ENCODE peak calls at places on chromosomes 12 and 14, in nine cellular contexts. P is HFFc6, F is endothelial cell, S is activated B cell treated with CpG ODN at 0.5 μM for 24 hours, K is GM06990, R is astrocyte of the spinal cord, U is RWPE1, D is ovary, Y is BE2C. H is an unnamed sample.

GRCh38 chr14:21300892-21301291 is 21.0 kb downstream of the RPGRIP1 start:
- DNase-seq in F (peak; percentile 41), K (peak; percentile 72), P (no peak), Y (peak; percentile 71), D (no peak), R (no peak), U (no peak), S (peak; percentile 46), H (peak; percentile 47)

GRCh38 chr14:103509864-103510263 is 12.8 kb downstream of the CKB start:
- DNase-seq in F (no peak), K (no peak), U (no peak), R (no peak), Y (no peak), P (no peak), D (peak; percentile 14), S (no peak), H (no peak)

GRCh38 chr12:116559330-116560080 is at the start of gene MAP1LC3B2:
- DNase-seq in R (peak; percentile 84), U (peak; percentile 79), S (peak; percentile 77), Y (no peak), P (no peak), F (no peak), D (peak; percentile 49), K (peak; percentile 94), H (no peak)

GRCh38 chr12:122022393-122023338 is 982 bp downstream of the BCL7A start:
- DNase-seq in P (no peak), Y (peak; percentile 52), D (peak; percentile 32), U (peak; percentile 42), F (peak; percentile 38), S (peak; percentile 52), R (peak; percentile 29), K (no peak), H (no peak)

GRCh38 chr12:131607658-131608447 is 103.0 kb upstream of the SFSWAP start:
- DNase-seq in Y (no peak), K (peak; percentile 63), R (no peak), U (no peak), P (no peak), F (no peak), D (no peak), S (no peak), H (no peak)

GRCh38 chr12:4296749-4297148 is 23.2 kb downstream of the CCND2 start:
- DNase-seq in U (no peak), R (no peak), F (no peak), S (no peak), D (no peak), Y (no peak), P (no peak), K (no peak), H (no peak)

GRCh38 chr14:67817750-67818438 is 1.5 kb upstream of the ZFYVE26 start:
- DNase-seq in Y (no peak), P (no peak), D (no peak), U (no peak), R (no peak), S (no peak), F (no peak), K (no peak), H (no peak)

GRCh38 chr12:71972441-71973074 is 33.9 kb downstream of the TPH2 start:
- DNase-seq in F (no peak), D (no peak), R (no peak), S (no peak), U (no peak), P (no peak), K (no peak), Y (no peak), H (no peak)

GRCh38 chr14:39431416-39432178 is 636 bp downstream of the FBXO33 start:
- DNase-seq in F (peak; percentile 58), D (peak; percentile 45), K (peak; percentile 72), U (peak; percentile 27), Y (peak; percentile 39), P (peak; percentile 37), R (peak; percentile 29), S (no peak), H (peak; percentile 69)

GRCh38 chr14:99981806-99982205 is 83.4 kb upstream of the EVL start:
- DNase-seq in R (no peak), Y (no peak), P (no peak), U (no peak), F (no peak), S (no peak), D (no peak), K (no peak), H (no peak)

GRCh38 chr12:108175310-108175709 is 46.2 kb downstream of the WSCD2 start:
- DNase-seq in D (no peak), S (no peak), R (no peak), Y (no peak), U (no peak), P (no peak), K (no peak), F (no peak), H (no peak)

GRCh38 chr12:45732250-45732649 is 2.7 kb downstream of the ARID2 start:
- DNase-seq in K (no peak), D (no peak), U (no peak), Y (no peak), S (no peak), F (no peak), P (no peak), R (peak; percentile 23), H (no peak)

GRCh38 chr12:14257734-14258467 is 107.6 kb upstream of the ATF7IP start:
- DNase-seq in U (peak; percentile 38), D (peak; percentile 95), R (peak; percentile 99), Y (peak; percentile 91), P (peak; percentile 98), K (peak; percentile 83), S (no peak), F (peak; percentile 95), H (peak; percentile 61)

GRCh38 chr12:95740751-95741150 is 49.8 kb downstream of the NTN4 start:
- DNase-seq in S (no peak), K (no peak), D (no peak), U (peak; percentile 5), P (no peak), F (no peak), Y (no peak), R (no peak), H (no peak)

GRCh38 chr12:50088577-50089335 is 3.6 kb downstream of the SMARCD1 start:
- DNase-seq in F (peak; percentile 46), U (peak; percentile 47), R (peak; percentile 53), P (peak; percentile 39), S (no peak), D (peak; percentile 51), K (no peak), Y (peak; percentile 62), H (no peak)

GRCh38 chr12:118359541-118359915 is 13.2 kb downstream of the TAOK3 start:
- DNase-seq in P (no peak), S (no peak), U (no peak), F (no peak), R (no peak), D (no peak), K (no peak), Y (no peak), H (no peak)

DNA sequence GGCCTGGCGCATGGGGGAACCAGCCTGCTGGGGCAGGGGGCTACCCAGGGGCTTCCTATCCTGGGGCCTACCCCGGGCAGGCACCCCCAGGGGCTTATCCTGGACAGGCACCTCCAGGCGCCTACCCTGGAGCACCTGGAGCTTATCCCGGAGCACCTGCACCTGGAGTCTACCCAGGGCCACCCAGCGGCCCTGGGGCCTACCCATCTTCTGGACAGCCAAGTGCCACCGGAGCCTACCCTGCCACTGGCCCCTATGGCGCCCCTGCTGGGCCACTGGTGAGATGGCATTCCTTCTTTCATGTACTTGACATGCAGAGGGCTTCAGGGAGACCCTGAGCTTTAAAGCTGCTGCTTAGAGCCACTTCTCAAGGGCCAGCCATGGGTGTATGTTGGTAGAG is 9.0 kb downstream of the LGALS3 start:
- DNase-seq in F (peak; percentile 27), K (no peak), R (no peak), U (no peak), Y (no peak), D (no peak), S (no peak), P (no peak), H (no peak)
- TF ChIP-seq CTCF in F (peak; percentile 48), K (peak; percentile 20), R (peak; percentile 38), U (no peak), Y (peak; percentile 39), D (no peak), S (no peak), P (peak; percentile 56), H (no peak)

GRCh38 chr12:65756956-65757511 is 67.2 kb upstream of the HMGA2 start:
- DNase-seq in Y (no peak), P (no peak), D (no peak), R (peak; percentile 1), F (no peak), U (no peak), K (peak; percentile 58), S (no peak), H (no peak)
- TF ChIP-seq CTCF in Y (no peak), P (no peak), D (no peak), R (no peak), F (no peak), U (no peak), K (no peak), S (no peak), H (no peak)

GRCh38 chr12:111446631-111447570 is 41.2 kb downstream of the SH2B3 start:
- DNase-seq in Y (no peak), S (no peak), R (no peak), U (no peak), D (no peak), F (peak; percentile 2), P (no peak), K (no peak), H (peak; percentile 3)

GRCh38 chr12:111444706-111445310 is 39.1 kb downstream of the SH2B3 start:
- DNase-seq in Y (peak; percentile 63), S (peak; percentile 75), F (peak; percentile 38), R (no peak), P (no peak), D (peak; percentile 22), U (no peak), K (peak; percentile 87), H (peak; percentile 14)

GRCh38 chr12:111445311-111446043 is 39.8 kb downstream of the SH2B3 start:
- DNase-seq in U (no peak), S (no peak), D (no peak), K (no peak), R (no peak), Y (no peak), P (no peak), F (no peak), H (peak; percentile 8)

GRCh38 chr12:111447571-111448265 is 42.0 kb downstream of the SH2B3 start:
- DNase-seq in Y (no peak), P (no peak), R (no peak), U (no peak), S (no peak), F (no peak), K (no peak), D (no peak), H (no peak)

GRCh38 chr12:111446044-111446581 is 40.4 kb downstream of the SH2B3 start:
- DNase-seq in P (no peak), K (no peak), S (no peak), U (no peak), D (no peak), Y (peak; percentile 68), R (no peak), F (peak; percentile 78), H (peak; percentile 9)
- TF ChIP-seq CTCF in P (no peak), K (no peak), S (no peak), U (no peak), D (no peak), Y (no peak), R (no peak), F (no peak), H (no peak)

DNA sequence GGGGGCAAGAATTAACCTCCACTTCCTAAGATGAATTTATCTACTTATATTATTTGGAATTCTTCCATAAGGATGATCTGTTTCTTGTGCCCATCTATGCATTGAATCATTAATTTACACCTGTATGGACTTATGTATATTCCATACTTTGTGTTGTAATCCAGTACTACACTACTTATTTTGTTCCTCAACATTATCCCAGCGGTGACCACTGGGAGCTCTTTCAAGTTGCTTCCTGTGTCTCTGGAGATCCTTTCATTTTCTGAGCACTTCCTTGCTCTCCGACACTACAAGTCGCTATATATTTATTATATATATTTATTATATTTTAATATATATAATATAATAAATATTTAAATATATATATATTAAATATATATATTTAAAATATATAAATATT is 54.9 kb upstream of the SCN8A start:
- DNase-seq in P (no peak), S (no peak), K (no peak), U (no peak), D (no peak), F (no peak), Y (no peak), R (no peak), H (no peak)
- TF ChIP-seq CTCF in P (peak; percentile 30), S (no peak), K (no peak), U (no peak), D (no peak), F (peak; percentile 26), Y (peak; percentile 28), R (peak; percentile 17), H (no peak)

H was measured in mesothelial cell of epicardium.